ENCODE peak calls at places on chromosomes 7 and 10, in nine cellular contexts. W is ELR, N is germinal center, V is H7, Q is T-cell, K is globus pallidus, O is gastrocnemius medialis, A is foreskin melanocyte, R is skeletal muscle cell. D is an unnamed sample.
A peak's percentile ranks its signal among the peaks of the same experiment; 100 is the strongest.

GRCh38 chr7:135920478-135920877 is 56.7 kb downstream of the MTPN start:
- DNase-seq in W (no peak), N (no peak), V (no peak), Q (no peak), K (no peak), O (no peak), A (no peak), R (no peak), D (no peak)

GRCh38 chr7:98174334-98175259 is 36.6 kb upstream of the BHLHA15 start:
- DNase-seq in W (no peak), N (no peak), V (no peak), Q (no peak), K (no peak), O (peak; percentile 98), A (no peak), R (no peak), D (no peak)

GRCh38 chr10:99631496-99631895 is 11.3 kb upstream of the SLC25A28 start:
- DNase-seq in W (peak; percentile 66), N (no peak), V (no peak), Q (no peak), K (no peak), O (no peak), A (no peak), R (no peak), D (no peak)

GRCh38 chr7:34277016-34277800 is 371.9 kb downstream of the BMPER start:
- DNase-seq in W (peak; percentile 86), N (no peak), V (no peak), Q (no peak), K (no peak), O (no peak), A (no peak), R (peak; percentile 5), D (no peak)

GRCh38 chr10:70492786-70493659 is 14.5 kb downstream of the PALD1 start:
- DNase-seq in W (peak; percentile 30), N (peak; percentile 81), V (no peak), Q (no peak), K (peak; percentile 69), O (no peak), A (no peak), R (no peak), D (no peak)

GRCh38 chr10:7424315-7424714 is 13.5 kb upstream of the SFMBT2 start:
- DNase-seq in W (no peak), N (no peak), V (no peak), Q (no peak), K (no peak), O (no peak), A (no peak), R (no peak), D (no peak)

GRCh38 chr7:129225206-129225930 is 538 bp downstream of the AHCYL2 start:
- DNase-seq in W (peak; percentile 60), N (peak; percentile 41), V (peak; percentile 78), Q (peak; percentile 44), K (peak; percentile 43), O (peak; percentile 42), A (peak; percentile 18), R (no peak), D (peak; percentile 36)

GRCh38 chr10:76624470-76624869 is 1013.1 kb downstream of the KCNMA1 start:
- DNase-seq in W (no peak), N (peak; percentile 36), V (no peak), Q (no peak), K (no peak), O (no peak), A (no peak), R (no peak), D (no peak)

GRCh38 chr7:135714534-135715009 is 13.4 kb downstream of the SLC13A4 start:
- DNase-seq in W (peak; percentile 96), N (no peak), V (peak; percentile 77), Q (no peak), K (no peak), O (no peak), A (peak; percentile 32), R (no peak), D (no peak)